ENCODE peak calls at places on chromosomes 12 and 14, in ten cellular contexts. L is Peyer's patch; P is H1; R is CD8-positive, alpha-beta T cell; U is tibial artery; E is substantia nigra; J is HL-60; S is SJSA1; W is HCT116; F is psoas muscle. K is an unnamed sample.

GRCh38 chr12:65823481-65824313 is 586 bp upstream of the HMGA2 start:
- DNase-seq in P (no peak), W (peak), S (peak), E (no peak), R (no peak), J (no peak), F (no peak), U (peak), L (no peak), K (no peak)

GRCh38 chr12:110037315-110037714 is 11.0 kb downstream of the C12orf76 start:
- DNase-seq in S (no peak), P (no peak), R (no peak), U (no peak), E (no peak), L (no peak), F (no peak), J (no peak), W (no peak), K (no peak)

GRCh38 chr12:122929812-122930211 is 33.9 kb upstream of the VPS37B start:
- DNase-seq in P (no peak), E (no peak), U (no peak), S (no peak), J (no peak), W (no peak), R (no peak), F (no peak), L (no peak), K (no peak)

GRCh38 chr12:104790296-104791125 is 167.6 kb downstream of the SLC41A2 start:
- DNase-seq in L (peak), J (no peak), E (peak), W (peak), P (no peak), R (peak), U (peak), S (no peak), F (peak), K (no peak)

GRCh38 chr14:71602524-71602923 is 329.7 kb upstream of the RGS6 start:
- DNase-seq in R (no peak), P (no peak), E (no peak), L (no peak), J (no peak), F (no peak), S (no peak), W (no peak), U (no peak), K (no peak)

GRCh38 chr12:114764516-114764915 is 80.5 kb upstream of the TBX3 start:
- DNase-seq in R (no peak), S (no peak), P (no peak), W (no peak), U (no peak), E (no peak), F (no peak), J (no peak), L (no peak), K (no peak)

GRCh38 chr14:68961781-68962584 is 17.1 kb downstream of the ACTN1 start:
- DNase-seq in S (peak), P (no peak), L (no peak), J (no peak), W (no peak), R (no peak), U (peak), F (no peak), E (no peak), K (peak)

GRCh38 chr12:108914031-108914630 is 34.2 kb downstream of the DAO start:
- DNase-seq in F (no peak), U (no peak), J (no peak), L (no peak), R (no peak), P (no peak), E (no peak), W (no peak), S (no peak), K (no peak)

GRCh38 chr12:94491489-94491888 is 31.8 kb upstream of the CEP83 start:
- DNase-seq in U (no peak), J (no peak), S (no peak), W (no peak), P (no peak), L (no peak), R (no peak), F (no peak), E (no peak), K (no peak)

GRCh38 chr12:94560416-94561221 is 89.7 kb downstream of the TMCC3 start:
- DNase-seq in W (peak), J (no peak), P (peak), E (no peak), U (no peak), R (no peak), L (peak), F (no peak), S (no peak), K (peak)

GRCh38 chr12:56155256-56155845 is 2.8 kb upstream of the MYL6 start:
- DNase-seq in W (no peak), F (no peak), R (no peak), S (no peak), J (no peak), P (no peak), U (no peak), L (no peak), E (no peak), K (no peak)

GRCh38 chr12:128938886-128939285 is 85.6 kb downstream of the GLT1D1 start:
- DNase-seq in E (no peak), F (no peak), W (no peak), S (no peak), J (no peak), R (no peak), U (no peak), L (no peak), P (no peak), K (no peak)

GRCh38 chr14:82626156-82627055 is 1092.8 kb upstream of the SEL1L start:
- DNase-seq in E (no peak), R (no peak), W (no peak), J (no peak), S (no peak), L (no peak), U (no peak), P (no peak), F (no peak), K (no peak)

GRCh38 chr12:12182926-12183325 is 83.9 kb downstream of the LRP6 start:
- DNase-seq in E (no peak), W (no peak), R (no peak), U (no peak), J (no peak), F (no peak), S (no peak), L (no peak), P (no peak), K (no peak)

GRCh38 chr12:55742719-55743130 is at the start of gene GDF11:
- DNase-seq in R (peak), L (peak), P (no peak), F (peak), W (no peak), J (no peak), S (peak), E (peak), U (peak), K (peak)

GRCh38 chr14:101215936-101216335 is 312.4 kb upstream of the RTL1 start:
- DNase-seq in L (no peak), U (no peak), E (no peak), J (no peak), W (no peak), F (peak), R (no peak), P (no peak), S (no peak), K (no peak)

GRCh38 chr12:117583677-117584076 is 222.3 kb upstream of the NOS1 start:
- DNase-seq in J (no peak), W (no peak), U (no peak), E (no peak), F (no peak), P (no peak), R (no peak), L (no peak), S (no peak), K (no peak)

GRCh38 chr12:50201987-50202521 is 34.9 kb upstream of the CERS5 start:
- DNase-seq in L (no peak), F (no peak), S (peak), W (peak), U (no peak), J (no peak), E (no peak), P (no peak), R (no peak), K (no peak)

GRCh38 chr12:33588082-33588712 is 148.6 kb upstream of the SYT10 start:
- DNase-seq in E (no peak), R (no peak), J (peak), W (no peak), L (no peak), P (peak), S (peak), F (no peak), U (no peak), K (no peak)

GRCh38 chr14:58817846-58818245 is 180.1 kb downstream of the DACT1 start:
- DNase-seq in L (no peak), J (no peak), U (no peak), W (no peak), E (no peak), F (no peak), S (no peak), R (no peak), P (no peak), K (no peak)

GRCh38 chr14:89139404-89140247 is 277.4 kb downstream of the FOXN3 start:
- DNase-seq in J (no peak), E (no peak), L (no peak), U (no peak), P (no peak), S (no peak), W (no peak), R (no peak), F (no peak), K (no peak)

GRCh38 chr12:112928978-112929377 is 9.3 kb upstream of the OAS3 start:
- DNase-seq in W (no peak), U (no peak), S (no peak), E (no peak), F (no peak), J (no peak), L (no peak), R (no peak), P (no peak), K (no peak)

GRCh38 chr12:130155416-130156073 is 6.7 kb upstream of the FZD10 start:
- DNase-seq in P (no peak), F (no peak), E (no peak), W (no peak), U (peak), L (no peak), J (no peak), S (no peak), R (no peak), K (no peak)

GRCh38 chr14:48925184-48925583 is 661.0 kb downstream of the RPS29 start:
- DNase-seq in R (no peak), P (no peak), L (no peak), F (no peak), E (no peak), S (no peak), J (no peak), W (no peak), U (no peak), K (no peak)
- H3K27ac ChIP-seq in R (no peak), P (no peak), L (no peak), F (no peak), E (no peak), S (no peak), J (no peak), W (no peak), U (no peak), K (no peak)

DNA sequence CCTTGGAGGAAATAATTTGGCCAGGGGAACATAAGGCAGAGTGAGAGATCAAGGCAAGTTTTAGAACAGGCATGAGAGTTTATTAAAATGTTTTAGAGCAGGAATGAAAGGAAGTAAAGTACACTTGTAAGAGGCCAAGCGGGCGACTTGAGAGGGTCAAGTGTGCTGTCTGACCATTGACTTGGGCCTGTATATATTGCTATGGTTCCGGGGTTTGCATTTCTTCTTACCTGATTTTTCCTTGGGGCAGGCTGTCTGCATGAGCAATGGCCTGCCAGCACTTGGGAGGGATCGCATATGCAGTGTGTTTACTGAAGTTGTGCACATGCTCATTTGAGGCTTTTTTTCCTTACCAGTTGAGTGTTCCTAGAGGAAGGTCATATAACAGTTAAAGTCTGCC is 214.8 kb downstream of the FUT8 start:
- DNase-seq in W (no peak), U (no peak), L (no peak), F (no peak), E (no peak), P (no peak), R (no peak), J (no peak), S (no peak), K (no peak)
- H3K27ac ChIP-seq in W (no peak), U (no peak), L (no peak), F (no peak), E (no peak), P (no peak), R (no peak), J (no peak), S (no peak), K (no peak)

GRCh38 chr12:51920046-51920445 is 12.7 kb downstream of the ACVRL1 start:
- DNase-seq in S (no peak), P (no peak), L (no peak), W (no peak), F (no peak), J (no peak), R (no peak), U (peak), E (no peak), K (no peak)

GRCh38 chr12:51921017-51921725 is 13.9 kb downstream of the ACVRL1 start:
- DNase-seq in F (no peak), P (no peak), E (no peak), S (no peak), R (no peak), J (no peak), W (no peak), U (peak), L (no peak), K (no peak)

GRCh38 chr12:51923506-51924365 is 16.4 kb downstream of the ACVRL1 start:
- DNase-seq in W (no peak), E (peak), U (peak), R (peak), F (peak), J (no peak), S (no peak), P (no peak), L (peak), K (no peak)

GRCh38 chr12:51922762-51923505 is 15.6 kb downstream of the ACVRL1 start:
- DNase-seq in L (peak), P (no peak), W (no peak), J (peak), U (peak), F (peak), R (no peak), E (no peak), S (no peak), K (no peak)

DNA sequence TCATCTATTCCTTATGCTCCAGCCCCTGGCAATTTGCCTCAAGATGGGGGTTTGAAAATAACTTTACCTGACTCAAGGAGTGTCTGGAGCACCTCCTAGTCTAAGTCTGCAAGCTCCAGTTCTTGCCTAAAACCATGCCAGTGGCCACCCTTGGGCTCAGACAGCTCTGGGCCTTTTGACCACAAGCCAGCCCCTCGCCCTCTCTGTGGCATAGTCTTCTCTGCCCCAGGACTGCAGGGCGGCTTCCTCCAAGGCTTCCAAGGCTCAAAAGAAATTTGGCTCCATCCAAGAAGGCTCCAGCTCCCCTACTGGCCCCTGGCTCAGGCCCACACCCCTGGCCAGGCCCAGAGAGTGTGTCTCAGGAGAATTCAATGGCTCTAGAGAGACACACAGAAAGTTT is 14.8 kb downstream of the ACVRL1 start:
- DNase-seq in L (no peak), E (no peak), J (no peak), S (no peak), W (no peak), R (no peak), F (no peak), U (peak), P (no peak), K (no peak)
- H3K27ac ChIP-seq in L (peak), E (no peak), J (no peak), S (no peak), W (no peak), R (no peak), F (peak), U (no peak), P (no peak), K (no peak)

GRCh38 chr12:9732966-9733461 is at the start of gene CLECL1:
- DNase-seq in E (no peak), W (no peak), U (no peak), F (no peak), R (no peak), L (no peak), S (no peak), P (no peak), J (no peak), K (no peak)

GRCh38 chr12:9731797-9732196 is 1.1 kb downstream of the CLECL1 start:
- DNase-seq in E (no peak), P (no peak), U (no peak), R (no peak), L (no peak), S (no peak), F (no peak), W (no peak), J (no peak), K (no peak)

GRCh38 chr12:9730011-9730410 is 2.9 kb downstream of the CLECL1 start:
- DNase-seq in U (no peak), L (no peak), R (no peak), W (no peak), F (no peak), J (no peak), S (no peak), P (no peak), E (no peak), K (no peak)

GRCh38 chr12:9730591-9730990 is 2.3 kb downstream of the CLECL1 start:
- DNase-seq in F (no peak), U (no peak), J (no peak), L (no peak), R (no peak), W (no peak), E (no peak), S (no peak), P (no peak), K (no peak)

GRCh38 chr12:9731393-9731792 is 1.5 kb downstream of the CLECL1 start:
- DNase-seq in F (no peak), L (no peak), P (no peak), W (no peak), S (no peak), J (no peak), R (no peak), U (no peak), E (no peak), K (no peak)
- H3K27ac ChIP-seq in F (no peak), L (peak), P (no peak), W (no peak), S (no peak), J (peak), R (no peak), U (no peak), E (no peak), K (no peak)

GRCh38 chr14:94542111-94542810 is 19.0 kb upstream of the SERPINA4 start:
- DNase-seq in E (no peak), F (no peak), J (no peak), S (no peak), U (peak), P (no peak), W (no peak), R (no peak), L (no peak), K (no peak)
- H3K27ac ChIP-seq in E (no peak), F (no peak), J (no peak), S (no peak), U (no peak), P (no peak), W (no peak), R (no peak), L (no peak), K (no peak)

GRCh38 chr12:67457136-67457535 is 188.0 kb downstream of the CAND1 start:
- DNase-seq in E (no peak), U (no peak), R (no peak), L (no peak), S (no peak), W (no peak), F (no peak), J (no peak), P (no peak), K (no peak)

GRCh38 chr12:67459578-67459977 is 189.0 kb upstream of the DYRK2 start:
- DNase-seq in R (no peak), F (no peak), W (no peak), L (no peak), J (no peak), E (no peak), S (no peak), U (no peak), P (no peak), K (no peak)

GRCh38 chr12:67456281-67456918 is 187.2 kb downstream of the CAND1 start:
- DNase-seq in W (no peak), J (no peak), S (peak), P (no peak), L (no peak), F (no peak), E (no peak), U (no peak), R (no peak), K (no peak)

GRCh38 chr12:67459173-67459572 is 189.4 kb upstream of the DYRK2 start:
- DNase-seq in U (no peak), L (no peak), F (peak), J (no peak), W (no peak), E (no peak), R (no peak), P (no peak), S (no peak), K (no peak)

DNA sequence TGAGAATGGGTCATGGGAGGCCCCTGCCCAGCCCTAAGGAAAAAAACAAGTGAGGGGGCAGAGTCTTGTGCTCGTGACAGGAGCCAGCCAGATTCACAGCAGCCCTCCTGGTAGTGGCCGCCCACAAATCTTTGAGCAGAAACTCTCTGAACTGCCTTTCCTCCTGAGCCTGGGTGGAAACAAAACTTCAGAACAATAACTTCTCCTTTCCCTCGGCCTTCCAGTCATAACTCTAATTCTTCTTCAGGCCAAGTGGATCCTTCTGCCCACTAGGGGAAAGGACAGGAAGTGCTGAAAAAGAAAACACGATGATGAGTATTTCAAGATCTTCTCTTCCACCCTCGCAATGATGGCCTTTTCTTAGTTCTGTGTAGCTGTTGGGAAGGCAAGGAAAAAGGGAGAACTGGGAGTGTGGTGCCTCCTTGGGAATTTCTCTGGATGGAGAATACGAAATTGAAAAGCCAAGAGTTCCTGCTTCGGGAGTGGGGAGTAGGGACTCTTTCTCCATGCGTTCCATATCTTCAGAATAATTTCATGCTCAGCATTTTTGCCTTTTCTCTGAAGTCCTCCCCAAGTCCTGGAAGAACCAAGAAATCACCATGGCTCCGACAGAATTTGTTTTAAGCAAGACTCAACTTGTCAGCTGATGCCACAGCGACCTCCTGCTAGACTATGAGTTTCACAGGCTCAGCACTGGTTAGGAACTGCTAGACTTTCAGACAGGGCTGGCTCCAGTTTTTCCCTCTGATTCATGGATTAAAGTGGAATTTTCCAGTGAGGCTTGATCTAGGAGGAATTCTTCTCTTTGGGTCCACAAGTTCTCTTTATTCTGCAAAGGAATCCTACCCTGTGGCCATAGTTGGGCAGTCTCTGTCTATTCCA is 188.9 kb downstream of the CAND1 start:
- DNase-seq in R (no peak), E (no peak), J (no peak), F (no peak), S (no peak), P (no peak), W (no peak), U (no peak), L (no peak), K (no peak)
- H3K27ac ChIP-seq in R (no peak), E (no peak), J (no peak), F (peak), S (no peak), P (no peak), W (no peak), U (peak), L (no peak), K (no peak)